ENCODE peak calls at places on chromosomes 1 and 21, in nine cellular contexts. U is NB4, B is GM10248, E is endothelial cell, V is IMR-90, F is stomach, G is Peyer's patch, C is fibroblast of the aortic adventitia, P is ascending aorta. S is an unnamed sample.

GRCh38 chr21:25956993-25957714 is 213.4 kb downstream of the APP start:
- DNase-seq in U (no peak), B (no peak), E (no peak), V (peak), F (no peak), G (no peak), C (peak), P (no peak), S (no peak)

GRCh38 chr1:179930867-179931266 is 23.7 kb upstream of the CEP350 start:
- DNase-seq in U (no peak), B (no peak), E (no peak), V (peak), F (no peak), G (no peak), C (peak), P (no peak), S (no peak)

GRCh38 chr1:94806451-94806861 is 13.7 kb upstream of the SLC44A3 start:
- DNase-seq in U (peak), B (no peak), E (no peak), V (peak), F (no peak), G (no peak), C (peak), P (no peak), S (no peak)

GRCh38 chr1:2042830-2043773 is 7.1 kb upstream of the PRKCZ start:
- DNase-seq in U (no peak), B (no peak), E (peak), V (no peak), F (no peak), G (peak), C (no peak), P (no peak), S (no peak)

GRCh38 chr1:24236170-24237045 is 49.3 kb upstream of the IFNLR1 start:
- DNase-seq in U (no peak), B (peak), E (no peak), V (peak), F (peak), G (no peak), C (peak), P (no peak), S (peak)

GRCh38 chr1:237672748-237673147 is 218.0 kb downstream of the ZP4 start:
- DNase-seq in U (peak), B (no peak), E (no peak), V (no peak), F (no peak), G (no peak), C (no peak), P (no peak), S (peak)

GRCh38 chr1:217062566-217062965 is 339.3 kb upstream of the ESRRG start:
- DNase-seq in U (no peak), B (no peak), E (no peak), V (no peak), F (no peak), G (no peak), C (no peak), P (no peak), S (no peak)

GRCh38 chr1:61618193-61618592 is 106.7 kb downstream of the TM2D1 start:
- DNase-seq in U (no peak), B (no peak), E (no peak), V (no peak), F (no peak), G (no peak), C (no peak), P (no peak), S (no peak)

GRCh38 chr1:18948913-18949688 is 7.4 kb downstream of the IFFO2 start:
- DNase-seq in U (no peak), B (no peak), E (peak), V (peak), F (peak), G (no peak), C (peak), P (peak), S (no peak)

GRCh38 chr1:30188329-30188728 is 535.1 kb downstream of the MATN1 start:
- DNase-seq in U (no peak), B (no peak), E (no peak), V (no peak), F (no peak), G (no peak), C (no peak), P (no peak), S (no peak)

GRCh38 chr1:61163794-61164193 is 81.4 kb downstream of the NFIA start:
- DNase-seq in U (no peak), B (no peak), E (no peak), V (peak), F (no peak), G (no peak), C (peak), P (no peak), S (no peak)

GRCh38 chr1:94239796-94240195 is 2.4 kb upstream of the ARHGAP29 start:
- DNase-seq in U (no peak), B (no peak), E (no peak), V (peak), F (no peak), G (no peak), C (no peak), P (no peak), S (no peak)

GRCh38 chr1:216168481-216169005 is 254.7 kb downstream of the USH2A start:
- DNase-seq in U (no peak), B (no peak), E (no peak), V (no peak), F (no peak), G (no peak), C (no peak), P (no peak), S (no peak)

GRCh38 chr1:48870596-48870995 is 93.9 kb upstream of the BEND5 start:
- DNase-seq in U (peak), B (no peak), E (no peak), V (no peak), F (no peak), G (no peak), C (peak), P (no peak), S (peak)

GRCh38 chr1:17194981-17195528 is 9.9 kb upstream of the PADI1 start:
- DNase-seq in U (no peak), B (no peak), E (no peak), V (no peak), F (no peak), G (no peak), C (no peak), P (peak), S (no peak)

GRCh38 chr1:205356424-205357151 is at the start of gene KLHDC8A:
- DNase-seq in U (no peak), B (no peak), E (no peak), V (no peak), F (no peak), G (no peak), C (no peak), P (no peak), S (no peak)

GRCh38 chr1:31689394-31689793 is 14.4 kb downstream of the COL16A1 start:
- DNase-seq in U (no peak), B (no peak), E (no peak), V (no peak), F (no peak), G (no peak), C (no peak), P (no peak), S (no peak)

GRCh38 chr1:29829448-29830344 is 593.4 kb downstream of the PTPRU start:
- DNase-seq in U (no peak), B (no peak), E (no peak), V (no peak), F (peak), G (no peak), C (no peak), P (peak), S (no peak)

GRCh38 chr1:44791364-44791801 is 3.4 kb upstream of the BEST4 start:
- DNase-seq in U (no peak), B (no peak), E (no peak), V (no peak), F (no peak), G (no peak), C (no peak), P (no peak), S (no peak)

GRCh38 chr1:227134686-227135314 is 183.5 kb downstream of the CDC42BPA start:
- DNase-seq in U (no peak), B (no peak), E (no peak), V (no peak), F (no peak), G (no peak), C (peak), P (no peak), S (no peak)

GRCh38 chr1:71592646-71593274 is 511.9 kb upstream of the ZRANB2 start:
- DNase-seq in U (no peak), B (no peak), E (no peak), V (no peak), F (no peak), G (no peak), C (no peak), P (no peak), S (no peak)

GRCh38 chr1:202113690-202114300 is 8.9 kb upstream of the GPR37L1 start:
- DNase-seq in U (no peak), B (peak), E (no peak), V (no peak), F (no peak), G (no peak), C (no peak), P (no peak), S (no peak)

GRCh38 chr1:180057883-180058396 is 96.7 kb upstream of the QSOX1 start:
- DNase-seq in U (peak), B (no peak), E (no peak), V (no peak), F (no peak), G (no peak), C (no peak), P (no peak), S (no peak)

GRCh38 chr21:45459171-45460010 is 54.4 kb downstream of the COL18A1 start:
- DNase-seq in U (no peak), B (no peak), E (no peak), V (no peak), F (no peak), G (peak), C (no peak), P (no peak), S (no peak)

GRCh38 chr1:238619652-238620051 is 728.9 kb upstream of the ZP4 start:
- DNase-seq in U (no peak), B (no peak), E (no peak), V (no peak), F (no peak), G (no peak), C (no peak), P (no peak), S (no peak)

GRCh38 chr1:247360991-247361721 is 29.5 kb upstream of the ZNF496 start:
- DNase-seq in U (no peak), B (no peak), E (no peak), V (peak), F (no peak), G (no peak), C (peak), P (no peak), S (no peak)

GRCh38 chr1:242185728-242186127 is 186.8 kb upstream of the MAP1LC3C start:
- DNase-seq in U (peak), B (no peak), E (no peak), V (no peak), F (no peak), G (no peak), C (no peak), P (no peak), S (no peak)

GRCh38 chr1:205144751-205145150 is 23.0 kb upstream of the RBBP5 start:
- DNase-seq in U (no peak), B (no peak), E (no peak), V (peak), F (no peak), G (no peak), C (peak), P (no peak), S (no peak)

GRCh38 chr1:23599125-23599524 is 39.8 kb upstream of the ID3 start:
- DNase-seq in U (no peak), B (no peak), E (no peak), V (no peak), F (no peak), G (no peak), C (no peak), P (no peak), S (no peak)

GRCh38 chr1:27139980-27140379 is 14.9 kb downstream of the SLC9A1 start:
- DNase-seq in U (no peak), B (no peak), E (no peak), V (no peak), F (no peak), G (no peak), C (no peak), P (no peak), S (no peak)

GRCh38 chr21:32278518-32279376 is at the start of gene MIS18A:
- DNase-seq in U (peak), B (peak), E (peak), V (peak), F (peak), G (peak), C (peak), P (peak), S (peak)
- TF ChIP-seq CTCF in U (no peak), B (no peak), E (no peak), V (no peak), F (peak), G (no peak), C (no peak), P (peak), S (no peak)

GRCh38 chr1:46130144-46130543 is 2.3 kb downstream of the PIK3R3 start:
- DNase-seq in U (no peak), B (no peak), E (no peak), V (no peak), F (no peak), G (no peak), C (no peak), P (no peak), S (no peak)
- TF ChIP-seq CTCF in U (no peak), B (no peak), E (no peak), V (no peak), F (no peak), G (no peak), C (no peak), P (no peak), S (no peak)

GRCh38 chr1:25700626-25701025 is 84.0 kb downstream of the MAN1C1 start:
- DNase-seq in U (no peak), B (peak), E (peak), V (no peak), F (no peak), G (no peak), C (no peak), P (no peak), S (no peak)
- TF ChIP-seq CTCF in U (no peak), B (no peak), E (peak), V (no peak), F (no peak), G (no peak), C (no peak), P (no peak), S (no peak)

DNA sequence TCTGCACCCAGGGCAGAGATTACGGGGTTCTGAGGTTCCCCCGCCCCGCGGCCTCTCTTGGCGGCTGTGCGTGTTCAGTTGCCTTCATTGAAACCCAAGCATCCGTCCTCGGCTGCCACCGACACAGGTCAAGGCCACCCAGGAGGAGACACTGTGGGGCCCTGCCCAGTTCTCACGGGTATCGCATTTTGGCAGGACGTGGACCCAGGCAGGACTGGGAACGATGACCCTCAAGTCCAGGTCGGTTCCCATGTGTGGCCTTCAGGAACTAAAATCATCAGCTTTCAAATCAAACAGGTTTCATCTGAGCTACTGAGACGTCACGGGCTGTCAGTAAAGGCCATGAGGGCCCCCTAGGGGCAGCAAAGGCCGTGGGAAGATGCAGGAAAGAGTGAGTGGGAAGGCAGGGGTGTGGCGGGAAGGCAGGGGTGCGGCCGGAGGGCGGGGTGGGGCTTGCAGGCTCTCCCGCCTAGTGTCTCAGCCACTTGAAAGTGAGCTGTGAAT is 7.0 kb upstream of the C1orf174 start:
- DNase-seq in U (peak), B (peak), E (peak), V (no peak), F (no peak), G (peak), C (no peak), P (no peak), S (no peak)
- TF ChIP-seq CTCF in U (no peak), B (peak), E (no peak), V (no peak), F (no peak), G (no peak), C (no peak), P (no peak), S (no peak)

GRCh38 chr1:99326215-99326949 is 62.1 kb downstream of the PLPPR4 start:
- DNase-seq in U (no peak), B (no peak), E (no peak), V (no peak), F (no peak), G (no peak), C (peak), P (no peak), S (no peak)
- TF ChIP-seq CTCF in U (no peak), B (no peak), E (peak), V (peak), F (no peak), G (no peak), C (peak), P (no peak), S (no peak)

GRCh38 chr1:4305526-4306301 is 348.7 kb upstream of the AJAP1 start:
- DNase-seq in U (no peak), B (no peak), E (no peak), V (no peak), F (no peak), G (no peak), C (no peak), P (no peak), S (no peak)

GRCh38 chr1:4308826-4309225 is 345.6 kb upstream of the AJAP1 start:
- DNase-seq in U (no peak), B (no peak), E (no peak), V (no peak), F (no peak), G (peak), C (no peak), P (no peak), S (no peak)

GRCh38 chr1:4307911-4308545 is 346.4 kb upstream of the AJAP1 start:
- DNase-seq in U (no peak), B (no peak), E (no peak), V (no peak), F (no peak), G (peak), C (no peak), P (no peak), S (no peak)

GRCh38 chr1:4306559-4307467 is 347.6 kb upstream of the AJAP1 start:
- DNase-seq in U (no peak), B (no peak), E (no peak), V (no peak), F (no peak), G (peak), C (no peak), P (no peak), S (no peak)

GRCh38 chr1:4307468-4307845 is 347.0 kb upstream of the AJAP1 start:
- DNase-seq in U (no peak), B (no peak), E (no peak), V (no peak), F (no peak), G (peak), C (no peak), P (no peak), S (no peak)
- TF ChIP-seq CTCF in U (no peak), B (no peak), E (no peak), V (no peak), F (no peak), G (no peak), C (no peak), P (no peak), S (no peak)

GRCh38 chr1:228735871-228736586 is 750 bp downstream of the RHOU start:
- DNase-seq in U (peak), B (no peak), E (peak), V (peak), F (peak), G (peak), C (peak), P (peak), S (peak)
- TF ChIP-seq CTCF in U (no peak), B (no peak), E (no peak), V (no peak), F (no peak), G (no peak), C (no peak), P (no peak), S (no peak)

DNA sequence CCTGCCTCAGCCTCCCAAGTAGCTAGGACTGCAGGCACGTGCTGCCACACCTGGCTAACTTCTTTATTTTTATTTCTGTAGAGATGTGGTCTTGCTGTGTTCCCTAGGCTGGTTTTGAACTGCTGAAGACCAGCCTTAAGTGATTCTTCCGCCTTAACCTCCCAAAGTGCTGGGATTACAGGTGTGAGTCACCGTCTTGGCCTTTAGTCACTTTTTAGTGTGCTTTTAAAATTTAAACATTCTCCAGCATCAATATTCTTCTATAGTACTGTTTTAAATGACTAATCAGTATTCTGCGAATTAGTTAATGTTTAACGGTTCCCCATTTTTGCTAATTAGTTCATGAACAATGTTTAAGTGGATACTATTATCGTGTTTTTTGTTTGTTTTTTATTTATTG is 60.6 kb downstream of the DYRK1A start:
- DNase-seq in U (no peak), B (no peak), E (no peak), V (no peak), F (no peak), G (no peak), C (no peak), P (no peak), S (no peak)
- TF ChIP-seq CTCF in U (no peak), B (no peak), E (no peak), V (no peak), F (no peak), G (no peak), C (no peak), P (no peak), S (no peak)

DNA sequence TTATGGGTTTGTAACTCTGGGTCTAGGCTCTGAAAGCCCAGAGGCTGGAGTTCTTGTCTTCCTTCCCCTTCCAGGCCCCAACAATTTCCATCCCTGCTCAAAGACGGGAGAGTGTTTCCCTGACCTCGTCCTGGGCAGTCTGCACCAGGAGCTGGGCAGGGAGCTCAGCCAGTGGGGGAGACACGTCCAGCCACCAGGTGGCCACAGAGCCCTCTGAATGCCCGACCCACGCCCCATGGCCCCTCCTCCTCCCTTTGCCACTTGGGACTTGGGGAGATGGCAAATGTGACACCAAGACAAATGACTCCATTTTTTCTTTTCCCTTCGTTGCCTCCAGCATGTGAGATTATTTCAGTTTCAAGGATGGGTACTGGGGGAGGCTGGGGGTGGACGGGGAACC is 159.9 kb upstream of the AJAP1 start:
- DNase-seq in U (no peak), B (no peak), E (no peak), V (no peak), F (no peak), G (no peak), C (no peak), P (no peak), S (no peak)
- TF ChIP-seq CTCF in U (no peak), B (no peak), E (no peak), V (no peak), F (no peak), G (no peak), C (no peak), P (no peak), S (no peak)

GRCh38 chr21:40714516-40714915 is 132.4 kb downstream of the DSCAM start:
- DNase-seq in U (no peak), B (no peak), E (no peak), V (no peak), F (no peak), G (no peak), C (no peak), P (no peak), S (no peak)

GRCh38 chr21:40717008-40717407 is 129.9 kb downstream of the DSCAM start:
- DNase-seq in U (no peak), B (no peak), E (no peak), V (no peak), F (peak), G (no peak), C (no peak), P (no peak), S (no peak)

DNA sequence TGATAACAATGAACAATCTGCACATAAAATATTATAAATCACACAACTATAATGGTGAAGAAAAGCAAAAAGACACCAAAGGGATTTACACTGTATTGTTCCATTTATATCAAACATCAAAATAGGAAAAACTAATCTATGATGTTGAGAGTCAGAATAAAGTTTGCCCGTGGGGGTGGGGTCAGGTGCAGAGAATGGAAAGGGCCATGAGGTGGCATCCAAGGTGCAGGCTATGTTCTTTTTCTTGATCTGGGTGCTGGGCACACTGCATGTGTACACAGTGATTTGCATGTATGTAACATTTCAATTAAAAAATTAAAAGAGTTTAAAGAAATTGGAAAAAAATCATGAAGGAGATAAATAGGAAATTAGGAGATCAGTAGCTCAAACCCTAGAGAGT is 127.3 kb downstream of the DSCAM start:
- DNase-seq in U (no peak), B (no peak), E (no peak), V (no peak), F (no peak), G (no peak), C (no peak), P (no peak), S (no peak)
- TF ChIP-seq CTCF in U (no peak), B (no peak), E (no peak), V (no peak), F (no peak), G (no peak), C (no peak), P (no peak), S (no peak)